ENCODE peak calls at places on chromosomes 4 and X, in nine cellular contexts. D is posterior vena cava; X is osteocyte; K is neural crest cell; Y is activated CD8-positive, alpha-beta memory T cell treated with anti-CD3 and anti-CD28 coated beads for 1 hour; H is GM04504; F is T1000; L is progenitor cell of endocrine pancreas; R is HT-29. V is an unnamed sample.

GRCh38 chrX:74179499-74179898 is 124.5 kb upstream of the ZCCHC13 start:
- DNase-seq in D (no peak), X (no peak), K (no peak), Y (no peak), H (no peak), F (no peak), L (no peak), R (no peak), V (no peak)

GRCh38 chrX:151825927-151826471 is 86.7 kb upstream of the MAGEA4 start:
- DNase-seq in D (no peak), X (no peak), K (no peak), Y (no peak), H (peak; percentile 86), F (peak; percentile 19), L (no peak), R (peak; percentile 54), V (no peak)

GRCh38 chr4:138405439-138405838 is 163.3 kb upstream of the SLC7A11 start:
- DNase-seq in D (no peak), X (no peak), K (no peak), Y (no peak), H (no peak), F (no peak), L (no peak), R (no peak), V (peak; percentile 5)

GRCh38 chr4:7103599-7104365 is 35.9 kb upstream of the GRPEL1 start:
- DNase-seq in D (peak; percentile 92), X (no peak), K (peak; percentile 20), Y (no peak), H (peak; percentile 9), F (no peak), L (no peak), R (peak; percentile 81), V (peak; percentile 43)

GRCh38 chrX:25442501-25442900 is 426.7 kb upstream of the ARX start:
- DNase-seq in D (no peak), X (no peak), K (no peak), Y (no peak), H (no peak), F (no peak), L (no peak), R (no peak), V (no peak)

GRCh38 chrX:44011505-44011904 is 38.3 kb upstream of the NDP start:
- DNase-seq in D (no peak), X (no peak), K (no peak), Y (no peak), H (no peak), F (no peak), L (no peak), R (no peak), V (no peak)

GRCh38 chr4:88219099-88219498 is 60.7 kb upstream of the ABCG2 start:
- DNase-seq in D (no peak), X (no peak), K (no peak), Y (no peak), H (peak; percentile 11), F (no peak), L (no peak), R (peak; percentile 71), V (no peak)

GRCh38 chr4:102641796-102642195 is 119.0 kb downstream of the MANBA start:
- DNase-seq in D (no peak), X (no peak), K (no peak), Y (no peak), H (no peak), F (no peak), L (no peak), R (no peak), V (no peak)

GRCh38 chr4:82792912-82793649 is 5.5 kb downstream of the SCD5 start:
- DNase-seq in D (no peak), X (no peak), K (no peak), Y (no peak), H (no peak), F (no peak), L (no peak), R (no peak), V (no peak)

GRCh38 chr4:2261110-2261852 is 628 bp downstream of the MXD4 start:
- DNase-seq in D (peak; percentile 87), X (no peak), K (peak; percentile 40), Y (peak; percentile 40), H (no peak), F (no peak), L (no peak), R (peak; percentile 19), V (peak; percentile 34)

GRCh38 chr4:141576585-141577110 is 59.7 kb upstream of the IL15 start:
- DNase-seq in D (no peak), X (no peak), K (no peak), Y (no peak), H (no peak), F (no peak), L (no peak), R (no peak), V (no peak)

GRCh38 chrX:39766882-39767281 is 330.9 kb downstream of the BCOR start:
- DNase-seq in D (no peak), X (no peak), K (no peak), Y (no peak), H (no peak), F (no peak), L (no peak), R (no peak), V (no peak)

GRCh38 chrX:1492421-1493012 is 39.8 kb upstream of the ASMTL start:
- DNase-seq in D (no peak), X (peak; percentile 30), K (no peak), Y (no peak), H (no peak), F (no peak), L (no peak), R (no peak), V (no peak)

GRCh38 chr4:54571293-54571723 is 86.4 kb upstream of the KIT start:
- DNase-seq in D (no peak), X (no peak), K (no peak), Y (no peak), H (no peak), F (no peak), L (no peak), R (no peak), V (no peak)

GRCh38 chr4:105965183-105965800 is 70.0 kb downstream of the NPNT start:
- DNase-seq in D (no peak), X (no peak), K (no peak), Y (no peak), H (no peak), F (no peak), L (no peak), R (no peak), V (no peak)

GRCh38 chr4:113541933-113542332 is 219.6 kb downstream of the CAMK2D start:
- DNase-seq in D (no peak), X (no peak), K (no peak), Y (no peak), H (no peak), F (no peak), L (no peak), R (no peak), V (no peak)

GRCh38 chrX:30039768-30040167 is 175.6 kb upstream of the MAGEB2 start:
- DNase-seq in D (no peak), X (no peak), K (no peak), Y (no peak), H (peak; percentile 24), F (no peak), L (no peak), R (no peak), V (no peak)

GRCh38 chrX:2767631-2768455 is 16.0 kb downstream of the XG start:
- DNase-seq in D (peak; percentile 88), X (no peak), K (no peak), Y (no peak), H (peak; percentile 48), F (no peak), L (no peak), R (no peak), V (peak; percentile 92)

GRCh38 chr4:106893903-106894302 is 142.2 kb downstream of the DKK2 start:
- DNase-seq in D (peak; percentile 64), X (no peak), K (no peak), Y (no peak), H (no peak), F (no peak), L (no peak), R (peak; percentile 2), V (no peak)

GRCh38 chr4:145843148-145843547 is 95.5 kb downstream of the ZNF827 start:
- DNase-seq in D (no peak), X (no peak), K (no peak), Y (no peak), H (peak; percentile 66), F (no peak), L (no peak), R (no peak), V (no peak)

GRCh38 chr4:121375262-121375661 is 5.6 kb downstream of the QRFPR start:
- DNase-seq in D (no peak), X (no peak), K (no peak), Y (no peak), H (no peak), F (no peak), L (no peak), R (peak; percentile 4), V (no peak)

GRCh38 chr4:8725845-8726244 is 133.3 kb downstream of the CPZ start:
- DNase-seq in D (peak; percentile 59), X (peak; percentile 68), K (no peak), Y (no peak), H (no peak), F (no peak), L (no peak), R (no peak), V (no peak)

GRCh38 chr4:76301068-76301774 is 5.3 kb upstream of the STBD1 start:
- DNase-seq in D (no peak), X (no peak), K (no peak), Y (no peak), H (peak; percentile 61), F (no peak), L (no peak), R (peak; percentile 66), V (no peak)

GRCh38 chrX:111869639-111870034 is 6.3 kb upstream of the TRPC5OS start:
- DNase-seq in D (no peak), X (no peak), K (peak; percentile 52), Y (no peak), H (peak; percentile 12), F (no peak), L (peak; percentile 24), R (peak; percentile 75), V (peak; percentile 57)

GRCh38 chr4:24137596-24137962 is 247.7 kb upstream of the PPARGC1A start:
- DNase-seq in D (no peak), X (no peak), K (no peak), Y (no peak), H (no peak), F (no peak), L (no peak), R (peak; percentile 43), V (no peak)

GRCh38 chr4:20042769-20043168 is 208.9 kb upstream of the SLIT2 start:
- DNase-seq in D (no peak), X (no peak), K (no peak), Y (no peak), H (no peak), F (no peak), L (no peak), R (no peak), V (no peak)

GRCh38 chr4:66524778-66525177 is 854.5 kb upstream of the EPHA5 start:
- DNase-seq in D (no peak), X (no peak), K (no peak), Y (no peak), H (no peak), F (no peak), L (no peak), R (no peak), V (no peak)

GRCh38 chrX:31459361-31459760 is 387.5 kb upstream of the FTHL17 start:
- DNase-seq in D (no peak), X (no peak), K (no peak), Y (no peak), H (no peak), F (no peak), L (no peak), R (no peak), V (no peak)

GRCh38 chr4:72374156-72374555 is 194.9 kb downstream of the ADAMTS3 start:
- DNase-seq in D (no peak), X (no peak), K (no peak), Y (no peak), H (no peak), F (no peak), L (no peak), R (no peak), V (no peak)

V was measured in ELF-1.